ENCODE peak calls at places on chromosomes 5 and 9, in seven cellular contexts. F, Q, K, Y, J, V and S are unnamed samples.

GRCh38 chr5:156411131-156411727 is 84.3 kb downstream of the SGCD start:
- DNase-seq in Q (peak; percentile 29), J (no peak), Y (no peak), K (no peak), F (no peak), V (no peak), S (no peak)

GRCh38 chr5:168552146-168552545 is 23.0 kb downstream of the FBLL1 start:
- DNase-seq in Q (no peak), J (no peak), F (no peak), V (no peak), K (no peak), Y (no peak), S (no peak)

GRCh38 chr5:123809594-123810172 is 297.7 kb downstream of the CSNK1G3 start:
- DNase-seq in J (peak; percentile 43), K (no peak), Y (no peak), Q (peak; percentile 50), F (no peak), V (peak; percentile 59), S (peak; percentile 12)

GRCh38 chr9:16105576-16105975 is 552.7 kb downstream of the CCDC171 start:
- DNase-seq in F (no peak), V (no peak), K (no peak), J (no peak), Q (peak; percentile 48), Y (no peak), S (no peak)

GRCh38 chr5:2194949-2195348 is 312.2 kb upstream of the IRX4 start:
- DNase-seq in Q (no peak), F (no peak), Y (no peak), J (peak; percentile 2), V (no peak), K (no peak), S (no peak)

GRCh38 chr5:176735383-176736265 is 74.7 kb upstream of the UNC5A start:
- DNase-seq in F (no peak), Q (no peak), V (no peak), K (peak; percentile 35), J (no peak), Y (no peak), S (no peak)

GRCh38 chr5:107466233-107466769 is 204.4 kb downstream of the EFNA5 start:
- DNase-seq in F (no peak), Y (no peak), Q (peak; percentile 71), K (no peak), J (no peak), V (peak; percentile 19), S (no peak)

GRCh38 chr5:135432113-135432512 is 15.0 kb downstream of the DCANP1 start:
- DNase-seq in F (no peak), Y (no peak), K (no peak), V (no peak), Q (no peak), J (no peak), S (no peak)

GRCh38 chr5:60903356-60903755 is 41.5 kb downstream of the ERCC8 start:
- DNase-seq in J (no peak), F (no peak), Y (no peak), K (no peak), Q (no peak), V (no peak), S (no peak)

GRCh38 chr9:126380447-126380846 is 53.8 kb downstream of the MVB12B start:
- DNase-seq in V (no peak), K (no peak), F (no peak), Y (no peak), J (no peak), Q (no peak), S (no peak)

GRCh38 chr9:130316406-130316805 is 50.8 kb downstream of the HMCN2 start:
- DNase-seq in K (no peak), F (no peak), V (no peak), J (no peak), Q (no peak), Y (no peak), S (no peak)

GRCh38 chr9:130319300-130319699 is 53.7 kb downstream of the HMCN2 start:
- DNase-seq in F (no peak), Y (no peak), K (no peak), Q (no peak), J (no peak), V (no peak), S (no peak)

GRCh38 chr9:130311774-130312140 is 46.2 kb downstream of the HMCN2 start:
- DNase-seq in Y (no peak), F (no peak), V (no peak), Q (no peak), J (no peak), K (no peak), S (no peak)

GRCh38 chr9:130313103-130313858 is 47.7 kb downstream of the HMCN2 start:
- DNase-seq in Q (no peak), Y (no peak), V (no peak), J (peak; percentile 44), K (no peak), F (no peak), S (no peak)

GRCh38 chr9:130315446-130316226 is 50.1 kb downstream of the HMCN2 start:
- DNase-seq in Q (no peak), K (no peak), Y (no peak), V (no peak), J (no peak), F (no peak), S (no peak)
- H3K4me3 ChIP-seq in Q (no peak overlapping the region), K (no peak overlapping the region), Y (no peak overlapping the region), V (no peak overlapping the region), J (no peak overlapping the region), F (no peak overlapping the region), S (no peak overlapping the region)

DNA sequence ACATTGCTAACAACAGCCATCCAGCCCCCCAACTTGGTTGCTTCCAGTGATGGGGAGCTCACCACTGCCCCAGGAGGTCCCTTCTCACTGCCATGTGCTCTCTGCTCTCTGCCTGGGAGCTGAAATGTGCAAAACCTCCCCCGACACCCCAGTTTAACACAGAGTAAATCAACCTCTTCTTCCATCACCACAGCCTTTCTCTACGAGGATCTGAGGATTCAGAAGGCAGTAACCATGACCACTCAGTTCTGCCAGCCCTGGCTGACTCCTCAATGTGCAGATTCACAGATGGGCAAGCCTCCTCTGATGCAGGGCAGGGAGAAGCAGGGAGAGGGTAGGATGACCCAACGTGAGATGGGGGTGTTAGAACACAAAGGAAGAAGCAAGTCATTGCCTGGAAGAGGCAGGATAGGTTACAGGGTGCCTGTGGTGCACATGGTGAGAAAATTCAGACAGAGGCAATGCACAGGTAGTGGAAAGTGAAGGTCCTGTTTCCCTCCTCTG is 185.0 kb downstream of the DAB2IP start:
- DNase-seq in Q (no peak), Y (no peak), V (no peak), F (no peak), J (no peak), K (peak; percentile 10), S (no peak)
- TF ChIP-seq CTCF in Q (no peak), Y (no peak), V (no peak), F (no peak), J (no peak), K (no peak), S (no peak)

GRCh38 chr5:33242264-33242663 is 198.5 kb upstream of the TARS1 start:
- DNase-seq in K (no peak), F (no peak), V (no peak), Y (no peak), Q (no peak), J (no peak), S (no peak)
- H3K27me3 ChIP-seq in K (no peaks in the 10 kb centered on the region), F (no peaks in the 10 kb centered on the region), V (no peaks in the 10 kb centered on the region), Y (no peaks in the 10 kb centered on the region), Q (no peaks in the 10 kb centered on the region), J (no peaks in the 10 kb centered on the region), S (no peaks in the 10 kb centered on the region)

GRCh38 chr5:35161637-35162248 is 68.5 kb downstream of the PRLR start:
- DNase-seq in F (no peak), V (no peak), Q (no peak), Y (no peak), K (no peak), J (no peak), S (no peak)
- H3K4me3 ChIP-seq in F (no peak overlapping the region), V (no peak overlapping the region), Q (no peak overlapping the region), Y (no peak overlapping the region), K (no peak overlapping the region), J (no peak overlapping the region), S (no peak overlapping the region)

DNA sequence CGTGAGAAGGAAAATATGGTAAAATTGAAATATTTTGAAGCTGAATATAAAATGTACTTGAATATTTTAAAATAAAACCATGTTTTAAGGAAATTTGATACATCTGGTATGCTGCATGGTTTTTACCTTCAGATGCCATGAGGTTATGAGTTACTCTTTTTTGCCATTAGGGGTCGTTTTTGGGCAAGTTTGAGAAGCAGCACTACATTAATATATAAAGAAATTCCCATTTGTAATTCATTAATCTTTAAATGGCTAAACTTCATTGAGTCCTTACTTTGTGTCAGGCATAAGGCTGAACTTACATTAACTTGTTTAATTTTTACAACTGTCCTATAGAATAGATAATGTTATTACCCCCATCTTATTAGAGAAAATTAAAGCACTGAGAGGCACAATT is 152.3 kb downstream of the KDM4C start:
- DNase-seq in F (no peak), J (no peak), Q (no peak), Y (no peak), V (no peak), K (no peak), S (no peak)
- TF ChIP-seq CTCF in F (no peak), J (no peak), Q (peak; percentile 50), Y (no peak), V (peak; percentile 59), K (peak; percentile 9), S (peak; percentile 53)

GRCh38 chr5:171813270-171813669 is 27.7 kb downstream of the SMIM23 start:
- DNase-seq in K (no peak), J (no peak), Q (no peak), Y (no peak), F (no peak), V (no peak), S (no peak)

GRCh38 chr5:171808951-171809350 is 23.3 kb downstream of the SMIM23 start:
- DNase-seq in F (no peak), V (no peak), K (no peak), J (no peak), Q (no peak), Y (no peak), S (no peak)

GRCh38 chr5:171808453-171808852 is 22.8 kb downstream of the SMIM23 start:
- DNase-seq in K (no peak), Y (no peak), F (no peak), V (no peak), Q (no peak), J (no peak), S (no peak)

GRCh38 chr5:171806976-171807823 is 21.6 kb downstream of the SMIM23 start:
- DNase-seq in J (no peak), V (no peak), Y (no peak), K (no peak), F (no peak), Q (no peak), S (no peak)

GRCh38 chr5:171810217-171810616 is 24.6 kb downstream of the SMIM23 start:
- DNase-seq in V (no peak), F (no peak), Q (no peak), K (no peak), Y (no peak), J (no peak), S (no peak)
- H3K27me3 ChIP-seq in V (peaks cover 23% of the 10 kb centered on the region), F (no peaks in the 10 kb centered on the region), Q (peaks cover 5% of the 10 kb centered on the region), K (no peaks in the 10 kb centered on the region), Y (no peaks in the 10 kb centered on the region), J (no peaks in the 10 kb centered on the region), S (peaks cover 5% of the 10 kb centered on the region)

DNA sequence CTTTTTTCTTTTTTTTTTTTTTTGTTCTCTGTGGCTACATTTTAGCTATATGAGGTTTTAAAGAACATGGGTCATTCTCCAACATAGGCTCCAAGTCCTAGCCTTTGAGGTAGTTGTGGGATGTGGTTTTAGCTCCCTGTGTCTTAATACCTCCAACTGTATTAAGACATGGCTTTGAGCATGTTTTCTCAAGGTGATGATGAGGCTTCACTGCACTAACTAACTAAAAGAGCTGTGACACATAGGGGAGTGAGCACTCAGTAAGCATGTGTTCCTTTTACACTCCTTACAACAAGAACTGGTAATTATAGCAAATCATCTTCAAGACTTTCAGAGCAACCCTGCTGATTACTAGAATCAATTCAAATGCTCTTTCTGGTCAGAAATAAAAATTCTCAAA is 333.6 kb upstream of the CCNH start:
- DNase-seq in Y (no peak), K (no peak), Q (no peak), V (no peak), J (no peak), F (no peak), S (no peak)
- H3K4me3 ChIP-seq in Y (no peak overlapping the region), K (no peak overlapping the region), Q (no peak overlapping the region), V (no peak overlapping the region), J (no peak overlapping the region), F (no peak overlapping the region), S (no peak overlapping the region)